ENCODE peak calls at places on chromosome 1, in seven cellular contexts. V is iris pigment epithelial cell; F is myocyte; M is A549; L is activated CD8-positive, alpha-beta T cell treated with anti-CD3 and anti-CD28 coated beads for 36 hours; W is CD8-positive, alpha-beta memory T cell; R is NCI-H187. U is an unnamed sample.

GRCh38 chr1:16716691-16717173 is 23.6 kb upstream of the RNU1-4 start:
- DNase-seq in V (no peak), F (no peak), M (no peak), L (no peak), W (no peak), R (no peak), U (no peak)

GRCh38 chr1:109718495-109718894 is 6.4 kb downstream of the GSTM5 start:
- DNase-seq in V (peak; percentile 15), F (peak; percentile 62), M (peak; percentile 66), L (no peak), W (no peak), R (no peak), U (no peak)

GRCh38 chr1:13730301-13730700 is 30.3 kb downstream of the PRDM2 start:
- DNase-seq in V (no peak), F (no peak), M (no peak), L (no peak), W (no peak), R (no peak), U (peak; percentile 48)

GRCh38 chr1:11238311-11238710 is 24.0 kb downstream of the MTOR start:
- DNase-seq in V (no peak), F (peak; percentile 87), M (no peak), L (no peak), W (no peak), R (no peak), U (no peak)

GRCh38 chr1:145918992-145919939 is 749 bp upstream of the PEX11B start:
- DNase-seq in V (peak; percentile 57), F (peak; percentile 57), M (peak; percentile 47), L (peak; percentile 49), W (no peak), R (no peak), U (no peak)

GRCh38 chr1:44212355-44213221 is 683 bp upstream of the DMAP1 start:
- DNase-seq in V (no peak), F (no peak), M (no peak), L (peak; percentile 74), W (no peak), R (no peak), U (no peak)

GRCh38 chr1:190416239-190416638 is 61.4 kb downstream of the BRINP3 start:
- DNase-seq in V (no peak), F (no peak), M (peak; percentile 11), L (no peak), W (no peak), R (no peak), U (no peak)

GRCh38 chr1:243507672-243508302 is 251.9 kb downstream of the SDCCAG8 start:
- DNase-seq in V (no peak), F (no peak), M (no peak), L (no peak), W (no peak), R (no peak), U (no peak)

GRCh38 chr1:15758953-15759661 is 512 bp downstream of the FBLIM1 start:
- DNase-seq in V (no peak), F (peak; percentile 84), M (no peak), L (no peak), W (no peak), R (no peak), U (no peak)

GRCh38 chr1:226949401-226949800 is 9.3 kb downstream of the COQ8A start:
- DNase-seq in V (no peak), F (no peak), M (no peak), L (no peak), W (no peak), R (no peak), U (no peak)

GRCh38 chr1:87024936-87025537 is 110.6 kb downstream of the HS2ST1 start:
- DNase-seq in V (peak; percentile 46), F (peak; percentile 55), M (peak; percentile 40), L (no peak), W (no peak), R (no peak), U (no peak)

GRCh38 chr1:61741682-61742619 is at the start of gene PATJ:
- DNase-seq in V (no peak), F (peak; percentile 23), M (peak; percentile 52), L (peak; percentile 58), W (peak; percentile 47), R (peak; percentile 43), U (peak; percentile 74)

GRCh38 chr1:227242811-227243682 is 75.2 kb downstream of the CDC42BPA start:
- DNase-seq in V (no peak), F (no peak), M (no peak), L (no peak), W (no peak), R (no peak), U (no peak)

U was measured in naive thymus-derived CD8-positive, alpha-beta T cell.